ENCODE peak calls at places on chromosomes 3 and 15, in five cellular contexts. O is dorsolateral prefrontal cortex, J is germinal center, K is HTR-8/SVneo, X is IMR-90. G is an unnamed sample.

GRCh38 chr3:115286529-115287197 is 139.6 kb upstream of the ZBTB20 start:
- DNase-seq in O (no peak), J (no peak), K (no peak), X (no peak), G (no peak)

GRCh38 chr15:61421938-61422337 is 192.8 kb upstream of the RORA start:
- DNase-seq in O (no peak), J (no peak), K (no peak), X (no peak), G (no peak)

GRCh38 chr15:61075741-61076140 is 153.4 kb downstream of the RORA start:
- DNase-seq in O (no peak), J (no peak), K (no peak), X (no peak), G (peak)

GRCh38 chr3:15512173-15512572 is 9.3 kb downstream of the COLQ start:
- DNase-seq in O (peak), J (no peak), K (no peak), X (peak), G (no peak)

GRCh38 chr3:191523099-191523498 is 62.1 kb downstream of the PYDC2 start:
- DNase-seq in O (no peak), J (no peak), K (no peak), X (no peak), G (no peak)

GRCh38 chr15:57129064-57129463 is 210.6 kb downstream of the TCF12 start:
- DNase-seq in O (no peak), J (no peak), K (no peak), X (no peak), G (no peak)

GRCh38 chr3:180617049-180617448 is 15.1 kb downstream of the TTC14 start:
- DNase-seq in O (no peak), J (no peak), K (no peak), X (no peak), G (no peak)

GRCh38 chr3:153029350-153029749 is 132.7 kb upstream of the RAP2B start:
- DNase-seq in O (peak), J (no peak), K (no peak), X (peak), G (no peak)

GRCh38 chr3:146524961-146525360 is 19.4 kb downstream of the PLSCR1 start:
- DNase-seq in O (no peak), J (no peak), K (peak), X (no peak), G (no peak)

GRCh38 chr3:102180291-102180931 is 254.4 kb upstream of the ZPLD1 start:
- DNase-seq in O (no peak), J (peak), K (peak), X (peak), G (no peak)

GRCh38 chr3:42306499-42306898 is 40.5 kb upstream of the CCK start:
- DNase-seq in O (no peak), J (no peak), K (no peak), X (no peak), G (no peak)

GRCh38 chr3:87082806-87083440 is 92.0 kb upstream of the VGLL3 start:
- DNase-seq in O (no peak), J (peak), K (peak), X (peak), G (peak)

GRCh38 chr3:66140763-66141372 is 79.9 kb upstream of the SLC25A26 start:
- DNase-seq in O (no peak), J (no peak), K (no peak), X (no peak), G (no peak)

GRCh38 chr15:51368307-51368706 is 26.9 kb downstream of the GLDN start:
- DNase-seq in O (no peak), J (no peak), K (no peak), X (no peak), G (no peak)

GRCh38 chr3:183275418-183275817 is 22.4 kb downstream of the B3GNT5 start:
- DNase-seq in O (no peak), J (no peak), K (no peak), X (peak), G (no peak)

GRCh38 chr15:68619303-68619698 is 40.5 kb downstream of the CORO2B start:
- DNase-seq in O (no peak), J (no peak), K (no peak), X (no peak), G (no peak)

GRCh38 chr15:67820992-67821783 is 4.1 kb upstream of the SKOR1 start:
- DNase-seq in O (no peak), J (no peak), K (peak), X (peak), G (peak)

GRCh38 chr3:11495948-11496557 is 147.7 kb downstream of the VGLL4 start:
- DNase-seq in O (no peak), J (no peak), K (no peak), X (no peak), G (peak)

GRCh38 chr3:177065285-177066028 is 131.8 kb downstream of the TBL1XR1 start:
- DNase-seq in O (no peak), J (no peak), K (no peak), X (no peak), G (no peak)

GRCh38 chr3:165081183-165081582 is 2.9 kb upstream of the SI start:
- DNase-seq in O (no peak), J (no peak), K (no peak), X (no peak), G (no peak)

GRCh38 chr15:50116477-50116876 is 2.6 kb downstream of the ATP8B4 start:
- DNase-seq in O (no peak), J (no peak), K (no peak), X (peak), G (peak)

GRCh38 chr15:25056484-25057429 is 102.0 kb downstream of the SNRPN start:
- DNase-seq in O (no peak), J (no peak), K (no peak), X (no peak), G (peak)

GRCh38 chr15:45118131-45118588 is 4.0 kb downstream of the DUOXA2 start:
- DNase-seq in O (peak), J (peak), K (peak), X (peak), G (peak)

GRCh38 chr3:38039899-38040261 is 872 bp downstream of the DLEC1 start:
- DNase-seq in O (peak), J (peak), K (no peak), X (peak), G (peak)

GRCh38 chr15:94026458-94026967 is 204.8 kb upstream of the MCTP2 start:
- DNase-seq in O (no peak), J (no peak), K (no peak), X (peak), G (no peak)

GRCh38 chr3:174536319-174536718 is 322.8 kb upstream of the NAALADL2 start:
- DNase-seq in O (no peak), J (no peak), K (no peak), X (no peak), G (no peak)

GRCh38 chr3:59876533-59877062 is 826.8 kb upstream of the CFAP20DC start:
- DNase-seq in O (no peak), J (no peak), K (no peak), X (no peak), G (no peak)

GRCh38 chr3:57597240-57597972 is at the start of gene ARF4:
- DNase-seq in O (peak), J (peak), K (peak), X (peak), G (peak)

GRCh38 chr15:52532427-52532826 is 3.7 kb upstream of the MYO5A start:
- DNase-seq in O (no peak), J (no peak), K (no peak), X (no peak), G (no peak)

GRCh38 chr15:69860921-69861320 is 236.8 kb downstream of the TLE3 start:
- DNase-seq in O (no peak), J (no peak), K (no peak), X (no peak), G (no peak)

GRCh38 chr3:196007744-196008143 is 74.1 kb downstream of the TFRC start:
- DNase-seq in O (no peak), J (no peak), K (no peak), X (no peak), G (peak)

GRCh38 chr15:63369296-63369695 is 12.3 kb downstream of the CA12 start:
- DNase-seq in O (no peak), J (no peak), K (no peak), X (no peak), G (peak)

GRCh38 chr3:77038928-77039605 is 832 bp upstream of the ROBO2 start:
- DNase-seq in O (peak), J (no peak), K (no peak), X (peak), G (peak)

GRCh38 chr3:135134717-135135116 is 339.7 kb downstream of the EPHB1 start:
- DNase-seq in O (no peak), J (no peak), K (no peak), X (no peak), G (no peak)